ENCODE peak calls at places on chromosomes 16 and 17, in five cellular contexts. One of them, this sample, is unnamed.

GRCh38 chr17:49691677-49692191 is 13.8 kb upstream of the SPOP start:
- DNase-seq in AG10803: no peak
- DNase-seq in M059J: peak
- DNase-seq in NK-92 treated with Interleukin-12 subunit alpha and Interleukin-12 subunit beta, amount 100 ng/mL, for 24 hours: no peak
- DNase-seq in iris pigment epithelial cell: no peak
- DNase-seq in this sample: no peak

GRCh38 chr16:15502041-15502725 is 67.8 kb downstream of the BMERB1 start:
- DNase-seq in M059J: peak
- DNase-seq in AG10803: peak
- DNase-seq in iris pigment epithelial cell: peak
- DNase-seq in NK-92 treated with Interleukin-12 subunit alpha and Interleukin-12 subunit beta, amount 100 ng/mL, for 24 hours: no peak
- DNase-seq in this sample: no peak

GRCh38 chr16:81652798-81653505 is 126.1 kb upstream of the PLCG2 start:
- DNase-seq in AG10803: no peak
- DNase-seq in M059J: no peak
- DNase-seq in NK-92 treated with Interleukin-12 subunit alpha and Interleukin-12 subunit beta, amount 100 ng/mL, for 24 hours: no peak
- DNase-seq in iris pigment epithelial cell: no peak
- DNase-seq in this sample: no peak

GRCh38 chr17:70171159-70171558 is 1.8 kb downstream of the KCNJ2 start:
- DNase-seq in AG10803: no peak
- DNase-seq in NK-92 treated with Interleukin-12 subunit alpha and Interleukin-12 subunit beta, amount 100 ng/mL, for 24 hours: no peak
- DNase-seq in M059J: no peak
- DNase-seq in iris pigment epithelial cell: peak
- DNase-seq in this sample: no peak

GRCh38 chr16:81755915-81756644 is 23.0 kb upstream of the PLCG2 start:
- DNase-seq in M059J: peak
- DNase-seq in AG10803: no peak
- DNase-seq in iris pigment epithelial cell: peak
- DNase-seq in NK-92 treated with Interleukin-12 subunit alpha and Interleukin-12 subunit beta, amount 100 ng/mL, for 24 hours: no peak
- DNase-seq in this sample: no peak

GRCh38 chr16:48511071-48511540 is 98.9 kb downstream of the N4BP1 start:
- DNase-seq in AG10803: peak
- DNase-seq in iris pigment epithelial cell: peak
- DNase-seq in M059J: peak
- DNase-seq in NK-92 treated with Interleukin-12 subunit alpha and Interleukin-12 subunit beta, amount 100 ng/mL, for 24 hours: no peak
- DNase-seq in this sample: no peak

GRCh38 chr17:37283414-37283961 is 92.3 kb upstream of the C17orf78 start:
- DNase-seq in NK-92 treated with Interleukin-12 subunit alpha and Interleukin-12 subunit beta, amount 100 ng/mL, for 24 hours: no peak
- DNase-seq in iris pigment epithelial cell: peak
- DNase-seq in AG10803: peak
- DNase-seq in M059J: no peak
- DNase-seq in this sample: no peak

GRCh38 chr16:72983241-72983640 is 64.7 kb downstream of the ZFHX3 start:
- DNase-seq in M059J: no peak
- DNase-seq in iris pigment epithelial cell: no peak
- DNase-seq in NK-92 treated with Interleukin-12 subunit alpha and Interleukin-12 subunit beta, amount 100 ng/mL, for 24 hours: no peak
- DNase-seq in AG10803: no peak
- DNase-seq in this sample: no peak

GRCh38 chr16:10806698-10807097 is 11.9 kb downstream of the TVP23A start:
- DNase-seq in M059J: no peak
- DNase-seq in AG10803: no peak
- DNase-seq in iris pigment epithelial cell: no peak
- DNase-seq in NK-92 treated with Interleukin-12 subunit alpha and Interleukin-12 subunit beta, amount 100 ng/mL, for 24 hours: no peak
- DNase-seq in this sample: no peak

GRCh38 chr16:2953706-2954105 is 10.4 kb upstream of the KREMEN2 start:
- DNase-seq in iris pigment epithelial cell: no peak
- DNase-seq in M059J: no peak
- DNase-seq in AG10803: no peak
- DNase-seq in NK-92 treated with Interleukin-12 subunit alpha and Interleukin-12 subunit beta, amount 100 ng/mL, for 24 hours: no peak
- DNase-seq in this sample: no peak

GRCh38 chr17:78278139-78278741 is 46.8 kb downstream of the TMEM235 start:
- DNase-seq in NK-92 treated with Interleukin-12 subunit alpha and Interleukin-12 subunit beta, amount 100 ng/mL, for 24 hours: no peak
- DNase-seq in AG10803: no peak
- DNase-seq in M059J: no peak
- DNase-seq in iris pigment epithelial cell: no peak
- DNase-seq in this sample: no peak

GRCh38 chr17:385195-385835 is 32.7 kb upstream of the RPH3AL start:
- DNase-seq in AG10803: no peak
- DNase-seq in M059J: peak
- DNase-seq in NK-92 treated with Interleukin-12 subunit alpha and Interleukin-12 subunit beta, amount 100 ng/mL, for 24 hours: no peak
- DNase-seq in iris pigment epithelial cell: no peak
- DNase-seq in this sample: peak

GRCh38 chr17:48219605-48220004 is 112.0 kb downstream of the SNX11 start:
- DNase-seq in AG10803: no peak
- DNase-seq in M059J: no peak
- DNase-seq in NK-92 treated with Interleukin-12 subunit alpha and Interleukin-12 subunit beta, amount 100 ng/mL, for 24 hours: no peak
- DNase-seq in iris pigment epithelial cell: no peak
- DNase-seq in this sample: no peak

GRCh38 chr16:67151431-67152097 is 766 bp upstream of the B3GNT9 start:
- DNase-seq in NK-92 treated with Interleukin-12 subunit alpha and Interleukin-12 subunit beta, amount 100 ng/mL, for 24 hours: no peak
- DNase-seq in iris pigment epithelial cell: no peak
- DNase-seq in AG10803: no peak
- DNase-seq in M059J: no peak
- DNase-seq in this sample: no peak

GRCh38 chr17:11997147-11997971 is at the start of gene ZNF18:
- DNase-seq in M059J: peak
- DNase-seq in iris pigment epithelial cell: peak
- DNase-seq in AG10803: peak
- DNase-seq in NK-92 treated with Interleukin-12 subunit alpha and Interleukin-12 subunit beta, amount 100 ng/mL, for 24 hours: peak
- DNase-seq in this sample: peak

This sample was measured in lung.